ENCODE peak calls at places on chromosomes 4 and X, in seven cellular contexts. One of them, this sample, is unnamed.

GRCh38 chr4:97525236-97525635 is 618.0 kb downstream of the STPG2 start:
- DNase-seq in mucosa of descending colon: no peak
- DNase-seq in AG08395: no peak
- DNase-seq in amniotic stem cell: no peak
- DNase-seq in globus pallidus: no peak
- DNase-seq in NCI-H1105 treated with DMSO at 0.1 percent for 48 hours: no peak
- DNase-seq in endothelial cell: no peak
- DNase-seq in this sample: no peak

GRCh38 chrX:20372533-20372932 is 105.8 kb upstream of the RPS6KA3 start:
- DNase-seq in mucosa of descending colon: no peak
- DNase-seq in AG08395: peak; percentile 48
- DNase-seq in amniotic stem cell: no peak
- DNase-seq in globus pallidus: no peak
- DNase-seq in NCI-H1105 treated with DMSO at 0.1 percent for 48 hours: no peak
- DNase-seq in endothelial cell: no peak
- DNase-seq in this sample: no peak

GRCh38 chr4:138182838-138183426 is 59.2 kb downstream of the SLC7A11 start:
- DNase-seq in mucosa of descending colon: no peak
- DNase-seq in AG08395: peak; percentile 54
- DNase-seq in amniotic stem cell: no peak
- DNase-seq in globus pallidus: peak; percentile 66
- DNase-seq in NCI-H1105 treated with DMSO at 0.1 percent for 48 hours: peak; percentile 13
- DNase-seq in endothelial cell: peak; percentile 33
- DNase-seq in this sample: peak; percentile 69

GRCh38 chrX:63889001-63889400 is 104.0 kb upstream of the ARHGEF9 start:
- DNase-seq in mucosa of descending colon: no peak
- DNase-seq in AG08395: peak; percentile 26
- DNase-seq in amniotic stem cell: peak; percentile 14
- DNase-seq in globus pallidus: no peak
- DNase-seq in NCI-H1105 treated with DMSO at 0.1 percent for 48 hours: no peak
- DNase-seq in endothelial cell: no peak
- DNase-seq in this sample: no peak

GRCh38 chr4:128958194-128958593 is 135.1 kb downstream of the SCLT1 start:
- DNase-seq in mucosa of descending colon: no peak
- DNase-seq in AG08395: no peak
- DNase-seq in amniotic stem cell: no peak
- DNase-seq in globus pallidus: peak; percentile 16
- DNase-seq in NCI-H1105 treated with DMSO at 0.1 percent for 48 hours: no peak
- DNase-seq in endothelial cell: no peak
- DNase-seq in this sample: no peak

GRCh38 chr4:82500106-82500738 is 61.6 kb downstream of the TMEM150C start:
- DNase-seq in mucosa of descending colon: no peak
- DNase-seq in AG08395: peak; percentile 31
- DNase-seq in amniotic stem cell: no peak
- DNase-seq in globus pallidus: no peak
- DNase-seq in NCI-H1105 treated with DMSO at 0.1 percent for 48 hours: peak; percentile 73
- DNase-seq in endothelial cell: no peak
- DNase-seq in this sample: no peak

GRCh38 chr4:98474408-98474844 is 184.0 kb downstream of the TSPAN5 start:
- DNase-seq in mucosa of descending colon: no peak
- DNase-seq in AG08395: no peak
- DNase-seq in amniotic stem cell: no peak
- DNase-seq in globus pallidus: no peak
- DNase-seq in NCI-H1105 treated with DMSO at 0.1 percent for 48 hours: no peak
- DNase-seq in endothelial cell: no peak
- DNase-seq in this sample: no peak

GRCh38 chr4:186105721-186106335 is 1.3 kb downstream of the FAM149A start:
- DNase-seq in mucosa of descending colon: no peak
- DNase-seq in AG08395: no peak
- DNase-seq in amniotic stem cell: no peak
- DNase-seq in globus pallidus: no peak
- DNase-seq in NCI-H1105 treated with DMSO at 0.1 percent for 48 hours: peak; percentile 7
- DNase-seq in endothelial cell: no peak
- DNase-seq in this sample: no peak

GRCh38 chr4:151912626-151913025 is 151.8 kb upstream of the GATB start:
- DNase-seq in mucosa of descending colon: no peak
- DNase-seq in AG08395: no peak
- DNase-seq in amniotic stem cell: no peak
- DNase-seq in globus pallidus: no peak
- DNase-seq in NCI-H1105 treated with DMSO at 0.1 percent for 48 hours: no peak
- DNase-seq in endothelial cell: no peak
- DNase-seq in this sample: no peak

GRCh38 chr4:52841707-52842456 is 20.2 kb upstream of the RASL11B start:
- DNase-seq in mucosa of descending colon: no peak
- DNase-seq in AG08395: no peak
- DNase-seq in amniotic stem cell: no peak
- DNase-seq in globus pallidus: peak; percentile 74
- DNase-seq in NCI-H1105 treated with DMSO at 0.1 percent for 48 hours: no peak
- DNase-seq in endothelial cell: no peak
- DNase-seq in this sample: peak; percentile 26

GRCh38 chr4:122728781-122729330 is 3.6 kb upstream of the BBS12 start:
- DNase-seq in mucosa of descending colon: no peak
- DNase-seq in AG08395: no peak
- DNase-seq in amniotic stem cell: no peak
- DNase-seq in globus pallidus: no peak
- DNase-seq in NCI-H1105 treated with DMSO at 0.1 percent for 48 hours: no peak
- DNase-seq in endothelial cell: no peak
- DNase-seq in this sample: no peak

GRCh38 chr4:1164040-1164439 is 8.3 kb downstream of the SPON2 start:
- DNase-seq in mucosa of descending colon: no peak
- DNase-seq in AG08395: no peak
- DNase-seq in amniotic stem cell: no peak
- DNase-seq in globus pallidus: no peak
- DNase-seq in NCI-H1105 treated with DMSO at 0.1 percent for 48 hours: no peak
- DNase-seq in endothelial cell: no peak
- DNase-seq in this sample: no peak

GRCh38 chrX:12304261-12304660 is 166.0 kb downstream of the FRMPD4 start:
- DNase-seq in mucosa of descending colon: no peak
- DNase-seq in AG08395: peak; percentile 30
- DNase-seq in amniotic stem cell: no peak
- DNase-seq in globus pallidus: no peak
- DNase-seq in NCI-H1105 treated with DMSO at 0.1 percent for 48 hours: no peak
- DNase-seq in endothelial cell: no peak
- DNase-seq in this sample: no peak

GRCh38 chr4:7232061-7232616 is 39.8 kb downstream of the SORCS2 start:
- DNase-seq in mucosa of descending colon: no peak
- DNase-seq in AG08395: no peak
- DNase-seq in amniotic stem cell: no peak
- DNase-seq in globus pallidus: no peak
- DNase-seq in NCI-H1105 treated with DMSO at 0.1 percent for 48 hours: no peak
- DNase-seq in endothelial cell: no peak
- DNase-seq in this sample: no peak

GRCh38 chr4:41644288-41644914 is 104.1 kb downstream of the PHOX2B start:
- DNase-seq in mucosa of descending colon: peak; percentile 83
- DNase-seq in AG08395: peak; percentile 57
- DNase-seq in amniotic stem cell: no peak
- DNase-seq in globus pallidus: peak; percentile 76
- DNase-seq in NCI-H1105 treated with DMSO at 0.1 percent for 48 hours: no peak
- DNase-seq in endothelial cell: peak; percentile 93
- DNase-seq in this sample: peak; percentile 41

GRCh38 chrX:153781428-153782047 is 697 bp downstream of the SRPK3 start:
- DNase-seq in mucosa of descending colon: peak; percentile 50
- DNase-seq in AG08395: peak; percentile 37
- DNase-seq in amniotic stem cell: no peak
- DNase-seq in globus pallidus: no peak
- DNase-seq in NCI-H1105 treated with DMSO at 0.1 percent for 48 hours: no peak
- DNase-seq in endothelial cell: no peak
- DNase-seq in this sample: no peak

GRCh38 chrX:11600578-11600977 is 65.1 kb downstream of the ARHGAP6 start:
- DNase-seq in mucosa of descending colon: no peak
- DNase-seq in AG08395: no peak
- DNase-seq in amniotic stem cell: no peak
- DNase-seq in globus pallidus: no peak
- DNase-seq in NCI-H1105 treated with DMSO at 0.1 percent for 48 hours: no peak
- DNase-seq in endothelial cell: no peak
- DNase-seq in this sample: no peak

GRCh38 chr4:4861592-4862551 is 2.4 kb downstream of the MSX1 start:
- DNase-seq in mucosa of descending colon: no peak
- DNase-seq in AG08395: no peak
- DNase-seq in amniotic stem cell: no peak
- DNase-seq in globus pallidus: no peak
- DNase-seq in NCI-H1105 treated with DMSO at 0.1 percent for 48 hours: no peak
- DNase-seq in endothelial cell: no peak
- DNase-seq in this sample: no peak

GRCh38 chrX:14056201-14056600 is 26.5 kb upstream of the GEMIN8 start:
- DNase-seq in mucosa of descending colon: no peak
- DNase-seq in AG08395: no peak
- DNase-seq in amniotic stem cell: no peak
- DNase-seq in globus pallidus: no peak
- DNase-seq in NCI-H1105 treated with DMSO at 0.1 percent for 48 hours: no peak
- DNase-seq in endothelial cell: no peak
- DNase-seq in this sample: no peak

GRCh38 chr4:118811008-118811764 is 24.7 kb downstream of the SEC24D start:
- DNase-seq in mucosa of descending colon: no peak
- DNase-seq in AG08395: peak; percentile 58
- DNase-seq in amniotic stem cell: no peak
- DNase-seq in globus pallidus: no peak
- DNase-seq in NCI-H1105 treated with DMSO at 0.1 percent for 48 hours: no peak
- DNase-seq in endothelial cell: no peak
- DNase-seq in this sample: no peak

GRCh38 chr4:113951263-113951662 is 28.2 kb downstream of the ARSJ start:
- DNase-seq in mucosa of descending colon: no peak
- DNase-seq in AG08395: peak; percentile 38
- DNase-seq in amniotic stem cell: no peak
- DNase-seq in globus pallidus: no peak
- DNase-seq in NCI-H1105 treated with DMSO at 0.1 percent for 48 hours: no peak
- DNase-seq in endothelial cell: no peak
- DNase-seq in this sample: peak; percentile 87

GRCh38 chr4:52751349-52751911 is at the start of gene ERVMER34-1:
- DNase-seq in mucosa of descending colon: peak; percentile 80
- DNase-seq in AG08395: peak; percentile 22
- DNase-seq in amniotic stem cell: no peak
- DNase-seq in globus pallidus: no peak
- DNase-seq in NCI-H1105 treated with DMSO at 0.1 percent for 48 hours: no peak
- DNase-seq in endothelial cell: peak; percentile 48
- DNase-seq in this sample: peak; percentile 38

GRCh38 chrX:101260435-101260834 is 30.7 kb downstream of the TAF7L start:
- DNase-seq in mucosa of descending colon: no peak
- DNase-seq in AG08395: peak; percentile 29
- DNase-seq in amniotic stem cell: no peak
- DNase-seq in globus pallidus: no peak
- DNase-seq in NCI-H1105 treated with DMSO at 0.1 percent for 48 hours: no peak
- DNase-seq in endothelial cell: peak; percentile 22
- DNase-seq in this sample: peak; percentile 0

GRCh38 chr4:25095756-25096552 is 64.3 kb downstream of the SEPSECS start:
- DNase-seq in mucosa of descending colon: no peak
- DNase-seq in AG08395: no peak
- DNase-seq in amniotic stem cell: no peak
- DNase-seq in globus pallidus: no peak
- DNase-seq in NCI-H1105 treated with DMSO at 0.1 percent for 48 hours: no peak
- DNase-seq in endothelial cell: no peak
- DNase-seq in this sample: peak; percentile 88

GRCh38 chr4:141541851-141542250 is 94.5 kb upstream of the IL15 start:
- DNase-seq in mucosa of descending colon: no peak
- DNase-seq in AG08395: peak; percentile 36
- DNase-seq in amniotic stem cell: peak; percentile 15
- DNase-seq in globus pallidus: no peak
- DNase-seq in NCI-H1105 treated with DMSO at 0.1 percent for 48 hours: no peak
- DNase-seq in endothelial cell: no peak
- DNase-seq in this sample: no peak

GRCh38 chr4:52574036-52574435 is 85.1 kb downstream of the USP46 start:
- DNase-seq in mucosa of descending colon: no peak
- DNase-seq in AG08395: peak; percentile 19
- DNase-seq in amniotic stem cell: no peak
- DNase-seq in globus pallidus: no peak
- DNase-seq in NCI-H1105 treated with DMSO at 0.1 percent for 48 hours: no peak
- DNase-seq in endothelial cell: no peak
- DNase-seq in this sample: no peak

GRCh38 chr4:15771419-15772058 is 6.6 kb upstream of the CD38 start:
- DNase-seq in mucosa of descending colon: no peak
- DNase-seq in AG08395: no peak
- DNase-seq in amniotic stem cell: no peak
- DNase-seq in globus pallidus: no peak
- DNase-seq in NCI-H1105 treated with DMSO at 0.1 percent for 48 hours: no peak
- DNase-seq in endothelial cell: no peak
- DNase-seq in this sample: no peak

GRCh38 chr4:167903291-167903721 is 189.0 kb upstream of the ANXA10 start:
- DNase-seq in mucosa of descending colon: no peak
- DNase-seq in AG08395: no peak
- DNase-seq in amniotic stem cell: no peak
- DNase-seq in globus pallidus: no peak
- DNase-seq in NCI-H1105 treated with DMSO at 0.1 percent for 48 hours: no peak
- DNase-seq in endothelial cell: no peak
- DNase-seq in this sample: no peak

GRCh38 chrX:69748055-69748454 is 132.1 kb downstream of the EDA start:
- DNase-seq in mucosa of descending colon: no peak
- DNase-seq in AG08395: no peak
- DNase-seq in amniotic stem cell: no peak
- DNase-seq in globus pallidus: no peak
- DNase-seq in NCI-H1105 treated with DMSO at 0.1 percent for 48 hours: no peak
- DNase-seq in endothelial cell: no peak
- DNase-seq in this sample: no peak

GRCh38 chrX:46325312-46325877 is 219.8 kb downstream of the ZNF674 start:
- DNase-seq in mucosa of descending colon: no peak
- DNase-seq in AG08395: peak; percentile 61
- DNase-seq in amniotic stem cell: peak; percentile 71
- DNase-seq in globus pallidus: no peak
- DNase-seq in NCI-H1105 treated with DMSO at 0.1 percent for 48 hours: no peak
- DNase-seq in endothelial cell: no peak
- DNase-seq in this sample: no peak

GRCh38 chr4:184403384-184403781 is 71.0 kb downstream of the IRF2 start:
- DNase-seq in mucosa of descending colon: no peak
- DNase-seq in AG08395: no peak
- DNase-seq in amniotic stem cell: no peak
- DNase-seq in globus pallidus: no peak
- DNase-seq in NCI-H1105 treated with DMSO at 0.1 percent for 48 hours: no peak
- DNase-seq in endothelial cell: no peak
- DNase-seq in this sample: no peak

GRCh38 chr4:134906404-134907023 is 704.9 kb upstream of the PABPC4L start:
- DNase-seq in mucosa of descending colon: no peak
- DNase-seq in AG08395: no peak
- DNase-seq in amniotic stem cell: no peak
- DNase-seq in globus pallidus: no peak
- DNase-seq in NCI-H1105 treated with DMSO at 0.1 percent for 48 hours: peak; percentile 20
- DNase-seq in endothelial cell: peak; percentile 39
- DNase-seq in this sample: peak; percentile 27

GRCh38 chr4:26204249-26204825 is 116.5 kb upstream of the RBPJ start:
- DNase-seq in mucosa of descending colon: no peak
- DNase-seq in AG08395: no peak
- DNase-seq in amniotic stem cell: no peak
- DNase-seq in globus pallidus: no peak
- DNase-seq in NCI-H1105 treated with DMSO at 0.1 percent for 48 hours: no peak
- DNase-seq in endothelial cell: no peak
- DNase-seq in this sample: no peak

GRCh38 chr4:829291-829690 is 3.4 kb upstream of the CPLX1 start:
- DNase-seq in mucosa of descending colon: peak; percentile 14
- DNase-seq in AG08395: no peak
- DNase-seq in amniotic stem cell: no peak
- DNase-seq in globus pallidus: no peak
- DNase-seq in NCI-H1105 treated with DMSO at 0.1 percent for 48 hours: no peak
- DNase-seq in endothelial cell: no peak
- DNase-seq in this sample: no peak

GRCh38 chr4:120144634-120145033 is 78.0 kb upstream of the MAD2L1 start:
- DNase-seq in mucosa of descending colon: no peak
- DNase-seq in AG08395: no peak
- DNase-seq in amniotic stem cell: no peak
- DNase-seq in globus pallidus: no peak
- DNase-seq in NCI-H1105 treated with DMSO at 0.1 percent for 48 hours: no peak
- DNase-seq in endothelial cell: no peak
- DNase-seq in this sample: no peak

GRCh38 chr4:15400911-15401671 is 26.7 kb upstream of the C1QTNF7 start:
- DNase-seq in mucosa of descending colon: no peak
- DNase-seq in AG08395: peak; percentile 89
- DNase-seq in amniotic stem cell: peak; percentile 61
- DNase-seq in globus pallidus: peak; percentile 60
- DNase-seq in NCI-H1105 treated with DMSO at 0.1 percent for 48 hours: no peak
- DNase-seq in endothelial cell: no peak
- DNase-seq in this sample: no peak

GRCh38 chrX:76420237-76420636 is 7.3 kb upstream of the MAGEE1 start:
- DNase-seq in mucosa of descending colon: no peak
- DNase-seq in AG08395: no peak
- DNase-seq in amniotic stem cell: no peak
- DNase-seq in globus pallidus: no peak
- DNase-seq in NCI-H1105 treated with DMSO at 0.1 percent for 48 hours: no peak
- DNase-seq in endothelial cell: no peak
- DNase-seq in this sample: no peak

GRCh38 chr4:60805500-60806313 is 394.4 kb upstream of the ADGRL3 start:
- DNase-seq in mucosa of descending colon: no peak
- DNase-seq in AG08395: peak; percentile 5
- DNase-seq in amniotic stem cell: peak; percentile 37
- DNase-seq in globus pallidus: peak; percentile 36
- DNase-seq in NCI-H1105 treated with DMSO at 0.1 percent for 48 hours: no peak
- DNase-seq in endothelial cell: peak; percentile 36
- DNase-seq in this sample: peak; percentile 27

This sample was measured in cerebellar cortex.